ENCODE peak calls at places on chromosomes 12 and 14, in nine cellular contexts. K is Peyer's patch, M is ovary, A is heart left ventricle, V is lower leg skin, X is sigmoid colon, W is stomach, S is uterus, J is esophagus muscularis mucosa. Z is an unnamed sample.

GRCh38 chr12:6229224-6229748 is 29.1 kb downstream of the CD9 start:
- DNase-seq in K (peak; percentile 78), M (no peak), A (no peak), V (no peak), X (peak; percentile 86), W (peak; percentile 57), S (no peak), J (no peak), Z (no peak)

GRCh38 chr12:6952121-6952859 is 1.1 kb downstream of the PTPN6 start:
- DNase-seq in K (peak; percentile 48), M (no peak), A (peak; percentile 24), V (no peak), X (peak; percentile 61), W (no peak), S (no peak), J (no peak), Z (no peak)

GRCh38 chr14:104548802-104549535 is 30.6 kb upstream of the C14orf180 start:
- DNase-seq in K (peak; percentile 19), M (no peak), A (no peak), V (peak; percentile 69), X (peak; percentile 21), W (no peak), S (no peak), J (no peak), Z (no peak)

GRCh38 chr14:50335389-50335788 is 23.3 kb downstream of the DMAC2L start:
- DNase-seq in K (no peak), M (peak; percentile 47), A (peak; percentile 68), V (peak; percentile 88), X (peak; percentile 86), W (no peak), S (peak; percentile 82), J (peak; percentile 82), Z (no peak)

GRCh38 chr14:32588448-32589320 is 259.6 kb downstream of the AKAP6 start:
- DNase-seq in K (no peak), M (no peak), A (no peak), V (no peak), X (no peak), W (no peak), S (no peak), J (no peak), Z (peak; percentile 56)

GRCh38 chr12:98709022-98709421 is 63.9 kb downstream of the APAF1 start:
- DNase-seq in K (no peak), M (no peak), A (no peak), V (no peak), X (no peak), W (no peak), S (no peak), J (no peak), Z (no peak)

GRCh38 chr14:63283501-63284248 is 35.1 kb downstream of the GPHB5 start:
- DNase-seq in K (no peak), M (no peak), A (no peak), V (no peak), X (no peak), W (no peak), S (peak; percentile 40), J (no peak), Z (no peak)

GRCh38 chr14:88535149-88535548 is 19.7 kb downstream of the PTPN21 start:
- DNase-seq in K (no peak), M (no peak), A (no peak), V (no peak), X (no peak), W (no peak), S (no peak), J (no peak), Z (no peak)

DNA sequence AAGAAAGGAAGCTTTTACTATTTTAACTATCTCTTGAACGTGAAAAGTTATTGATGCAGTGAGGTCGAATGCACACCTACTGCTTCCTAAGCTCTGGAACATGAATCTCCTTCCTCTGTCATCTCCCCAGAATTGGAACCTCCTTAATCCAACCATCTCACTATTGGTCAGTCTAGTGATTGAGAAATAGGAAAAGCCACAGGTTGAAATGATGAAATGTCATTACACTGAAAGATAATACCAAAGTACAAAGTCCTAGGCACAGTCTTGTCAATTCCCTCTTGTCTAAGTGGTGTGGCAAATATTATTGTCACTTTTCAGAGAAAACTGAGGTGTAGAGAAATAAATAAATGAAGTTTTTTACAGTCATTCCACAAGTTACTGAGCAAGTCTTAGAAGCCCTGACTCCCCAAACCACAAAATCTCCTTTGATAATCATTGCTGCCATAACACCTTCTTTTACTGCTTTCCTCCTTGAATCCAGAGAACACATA is 19.5 kb upstream of the HIGD1C start:
- DNase-seq in K (no peak), M (no peak), A (no peak), V (no peak), X (no peak), W (no peak), S (no peak), J (no peak), Z (no peak)
- TF ChIP-seq POLR2A in K (no peak), M (no peak), A (no peak), V (no peak), X (no peak), W (no peak), S (no peak), J (no peak), Z (no peak)

DNA sequence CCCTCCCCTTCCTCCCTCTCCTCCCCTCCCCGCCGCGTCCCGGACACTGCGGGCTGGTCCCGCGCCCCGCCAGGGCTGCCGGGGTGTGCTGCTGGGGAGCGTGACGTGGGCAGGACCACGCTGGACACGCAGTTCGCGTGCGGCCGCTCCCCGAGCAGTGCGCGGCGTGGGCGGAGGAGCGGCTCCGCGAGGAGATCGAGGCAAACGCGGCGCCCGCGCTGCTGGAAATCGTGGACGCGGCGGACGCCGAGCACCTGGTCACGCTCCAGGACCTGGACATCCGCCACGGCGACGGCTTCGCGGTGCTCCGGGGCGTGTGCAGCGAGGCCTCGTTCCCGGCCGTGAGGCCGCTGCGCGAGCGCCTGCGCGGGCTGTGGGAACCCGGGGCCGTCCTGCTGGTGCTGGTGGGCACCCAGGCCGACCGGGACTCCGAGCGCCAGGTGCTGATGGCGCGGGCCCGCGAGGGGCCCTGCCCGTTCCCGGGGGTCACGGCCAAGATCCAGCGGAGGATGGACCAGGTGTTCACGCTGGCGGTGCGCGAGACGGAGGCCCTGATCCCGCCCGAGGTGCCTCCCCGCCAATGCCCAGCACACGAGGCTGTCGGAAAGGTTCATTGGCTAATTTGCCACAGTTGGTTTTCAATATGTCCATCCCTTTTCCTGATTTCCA is 84.3 kb downstream of the TNFAIP2 start:
- DNase-seq in K (peak; percentile 63), M (peak; percentile 64), A (peak; percentile 55), V (no peak), X (peak; percentile 79), W (peak; percentile 39), S (peak; percentile 56), J (no peak), Z (no peak)
- TF ChIP-seq POLR2A in K (no peak), M (peak; percentile 48), A (no peak), V (no peak), X (no peak), W (no peak), S (peak; percentile 46), J (peak; percentile 56), Z (no peak)

GRCh38 chr12:112117685-112118084 is 7.7 kb upstream of the TRAFD1 start:
- DNase-seq in K (no peak), M (no peak), A (no peak), V (no peak), X (no peak), W (no peak), S (no peak), J (no peak), Z (no peak)

GRCh38 chr12:112112423-112113132 is 4.0 kb upstream of the NAA25 start:
- DNase-seq in K (no peak), M (no peak), A (no peak), V (peak; percentile 86), X (no peak), W (peak; percentile 85), S (no peak), J (no peak), Z (no peak)

GRCh38 chr12:112111931-112112330 is 3.3 kb upstream of the NAA25 start:
- DNase-seq in K (no peak), M (no peak), A (no peak), V (peak; percentile 59), X (no peak), W (no peak), S (no peak), J (no peak), Z (no peak)

GRCh38 chr12:112115259-112116045 is 6.9 kb upstream of the NAA25 start:
- DNase-seq in K (no peak), M (no peak), A (no peak), V (peak; percentile 46), X (no peak), W (peak; percentile 7), S (no peak), J (no peak), Z (peak; percentile 55)

DNA sequence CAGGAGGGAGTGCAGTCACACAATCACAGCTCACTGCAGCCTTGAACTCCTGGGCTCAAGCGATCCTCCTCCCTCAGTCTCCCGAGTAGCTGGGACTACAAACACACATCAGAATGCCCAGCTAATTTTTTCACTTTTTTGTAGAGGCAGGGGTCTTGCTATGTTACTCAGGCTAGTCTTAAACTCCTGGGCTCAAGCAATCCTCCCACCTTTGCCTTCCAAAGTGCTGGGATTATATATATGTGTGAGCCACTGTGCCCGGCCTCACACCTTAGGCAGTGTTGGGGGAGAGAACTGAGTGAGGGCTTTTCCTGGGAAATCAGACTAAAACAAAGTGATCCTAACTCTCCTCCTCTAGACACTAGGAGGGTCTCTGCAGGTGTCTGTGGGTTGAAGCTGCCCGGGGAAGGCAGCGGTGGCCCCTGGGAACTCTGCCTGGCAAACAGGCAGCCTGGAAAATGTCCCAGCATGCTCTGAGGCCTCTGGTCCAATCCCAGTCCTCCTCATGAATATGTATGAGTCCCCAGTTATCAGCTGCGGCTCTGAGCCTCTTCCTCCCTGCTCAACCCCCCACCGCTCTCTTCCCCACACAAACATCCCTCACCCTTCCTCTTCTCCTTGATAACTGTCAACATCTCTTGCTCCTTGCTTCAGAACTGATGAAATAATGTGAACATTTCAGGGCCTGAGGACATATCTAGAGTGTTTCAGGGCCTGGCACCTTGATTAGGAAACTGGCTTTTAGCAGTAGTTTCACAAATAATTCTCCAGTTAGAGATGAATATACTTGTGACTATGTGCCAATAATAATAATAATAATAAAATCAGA is 7.9 kb upstream of the NAA25 start:
- DNase-seq in K (peak; percentile 64), M (peak; percentile 64), A (peak; percentile 86), V (peak; percentile 86), X (peak; percentile 70), W (peak; percentile 69), S (peak; percentile 24), J (no peak), Z (peak; percentile 82)
- TF ChIP-seq POLR2A in K (peak; percentile 31), M (no peak), A (peak; percentile 46), V (no peak), X (no peak), W (no peak), S (no peak), J (no peak), Z (peak; percentile 69)

GRCh38 chr12:131943389-131943788 is 6.4 kb upstream of the EP400 start:
- DNase-seq in K (no peak), M (no peak), A (peak; percentile 4), V (peak; percentile 53), X (peak; percentile 42), W (no peak), S (no peak), J (no peak), Z (no peak)

GRCh38 chr12:131940121-131940520 is 9.6 kb upstream of the EP400 start:
- DNase-seq in K (no peak), M (no peak), A (peak; percentile 6), V (peak; percentile 53), X (peak; percentile 38), W (no peak), S (no peak), J (no peak), Z (no peak)

GRCh38 chr12:131942671-131943070 is 7.1 kb upstream of the EP400 start:
- DNase-seq in K (no peak), M (no peak), A (peak; percentile 10), V (peak; percentile 75), X (peak; percentile 54), W (peak; percentile 7), S (no peak), J (no peak), Z (no peak)

GRCh38 chr12:131941116-131941986 is 8.4 kb upstream of the EP400 start:
- DNase-seq in K (no peak), M (no peak), A (peak; percentile 16), V (peak; percentile 80), X (peak; percentile 60), W (peak; percentile 8), S (no peak), J (no peak), Z (no peak)

DNA sequence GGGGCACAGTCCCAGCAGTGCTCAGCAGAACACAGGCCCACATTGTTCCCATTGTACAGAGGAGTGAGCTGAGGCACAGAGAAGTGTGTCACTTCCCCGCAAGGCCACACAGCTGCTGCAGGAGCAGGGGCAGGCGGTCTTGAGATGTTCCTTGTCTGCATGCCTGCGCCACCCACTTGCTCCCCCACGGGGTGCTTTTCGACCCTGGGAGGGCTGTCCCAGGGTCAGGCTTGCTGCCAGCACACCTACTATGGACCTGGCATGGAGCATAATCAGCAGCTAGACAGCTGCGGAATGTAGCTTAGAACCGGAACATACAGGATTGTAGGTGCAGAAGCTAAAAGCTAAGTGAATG is 7.8 kb upstream of the EP400 start:
- DNase-seq in K (no peak), M (no peak), A (peak; percentile 9), V (no peak), X (peak; percentile 62), W (no peak), S (no peak), J (no peak), Z (no peak)
- TF ChIP-seq POLR2A in K (no peak), M (no peak), A (no peak), V (no peak), X (no peak), W (no peak), S (no peak), J (no peak), Z (no peak)

Z was measured in erythroblast.